ENCODE peak calls at places on chromosomes 5 and 9, in nine cellular contexts. D, J, C, I, B, A, Q, K and F are unnamed samples.

GRCh38 chr9:131011274-131012022 is 2.5 kb downstream of the LAMC3 start:
- DNase-seq in A (no peak), Q (no peak), D (no peak), K (no peak), J (no peak), C (no peak), I (peak; percentile 79), B (no peak), F (no peak)

GRCh38 chr9:124983698-124984097 is 42.8 kb upstream of the GOLGA1 start:
- DNase-seq in J (no peak), I (no peak), B (no peak), Q (no peak), C (no peak), D (no peak), A (no peak), K (no peak), F (no peak)

GRCh38 chr5:150407097-150407720 is 5.5 kb downstream of the CD74 start:
- DNase-seq in C (no peak), J (no peak), B (no peak), Q (no peak), A (no peak), D (no peak), I (peak; percentile 62), K (no peak), F (no peak)

GRCh38 chr9:115972362-115972761 is 181.2 kb upstream of the PAPPA start:
- DNase-seq in J (no peak), A (no peak), Q (no peak), K (no peak), D (no peak), C (no peak), I (no peak), B (no peak), F (no peak)

GRCh38 chr5:141947366-141947765 is 10.6 kb downstream of the PCDH12 start:
- DNase-seq in D (no peak), Q (no peak), I (no peak), B (no peak), C (no peak), A (no peak), J (no peak), K (no peak), F (no peak)

GRCh38 chr9:69168709-69169217 is 5.3 kb upstream of the TJP2 start:
- DNase-seq in B (no peak), I (no peak), D (peak; percentile 86), A (no peak), K (peak; percentile 45), J (peak; percentile 21), Q (peak; percentile 93), C (peak; percentile 6), F (no peak)

GRCh38 chr5:98201006-98201620 is 572.4 kb upstream of the RGMB start:
- DNase-seq in D (no peak), J (no peak), A (no peak), C (no peak), Q (no peak), B (no peak), K (no peak), I (no peak), F (no peak)

GRCh38 chr9:127162046-127162445 is 39.6 kb upstream of the ANGPTL2 start:
- DNase-seq in K (no peak), B (no peak), D (no peak), C (no peak), I (peak; percentile 35), J (no peak), Q (no peak), A (no peak), F (no peak)

GRCh38 chr5:163649522-163649921 is 144.1 kb downstream of the MAT2B start:
- DNase-seq in K (no peak), A (no peak), B (no peak), J (no peak), D (no peak), Q (no peak), I (no peak), C (no peak), F (no peak)